ENCODE peak calls at places on chromosomes 13 and 19, in nine cellular contexts. A is cardiac muscle cell, X is bronchial epithelial cell, F is AG09309, R is ascending aorta, D is lower lobe of right lung, T is lower leg skin, V is astrocyte of the cerebellum, J is mucosa of descending colon. W is an unnamed sample.

GRCh38 chr13:111645598-111646463 is 325.4 kb downstream of the TEX29 start:
- DNase-seq in F (no peak), A (no peak), J (no peak), V (no peak), T (no peak), D (no peak), R (peak; percentile 56), X (no peak), W (no peak)

GRCh38 chr13:43686557-43686956 is 100.2 kb downstream of the ENOX1 start:
- DNase-seq in D (no peak), X (peak; percentile 80), F (no peak), A (peak; percentile 71), T (peak; percentile 24), V (peak; percentile 53), J (no peak), R (no peak), W (peak; percentile 88)

GRCh38 chr13:114108141-114108761 is 24.2 kb downstream of the RASA3 start:
- DNase-seq in A (no peak), X (no peak), V (no peak), R (peak; percentile 62), F (no peak), T (no peak), J (peak; percentile 15), D (peak; percentile 39), W (no peak)

GRCh38 chr19:32453736-32454135 is 48.2 kb downstream of the DPY19L3 start:
- DNase-seq in T (no peak), A (peak; percentile 8), J (no peak), X (peak; percentile 8), V (no peak), R (no peak), D (no peak), F (no peak), W (peak; percentile 72)

GRCh38 chr13:27131202-27131623 is 40.4 kb downstream of the USP12 start:
- DNase-seq in A (peak; percentile 47), R (no peak), T (no peak), D (no peak), J (no peak), X (peak; percentile 99), F (no peak), V (no peak), W (peak; percentile 68)

GRCh38 chr13:96214804-96215445 is 125.0 kb downstream of the HS6ST3 start:
- DNase-seq in D (no peak), T (no peak), R (no peak), A (peak; percentile 1), X (no peak), V (no peak), J (no peak), F (no peak), W (no peak)

GRCh38 chr19:56525214-56525860 is 13.4 kb upstream of the ZFP28 start:
- DNase-seq in V (no peak), D (no peak), T (no peak), J (no peak), F (no peak), A (no peak), X (no peak), R (no peak), W (no peak)

GRCh38 chr19:32642771-32643170 is 32.2 kb downstream of the ANKRD27 start:
- DNase-seq in J (no peak), V (no peak), A (no peak), D (no peak), F (no peak), X (no peak), R (no peak), T (no peak), W (no peak)

GRCh38 chr19:2578391-2578826 is 102.5 kb downstream of the GADD45B start:
- DNase-seq in V (peak; percentile 44), T (no peak), J (peak; percentile 62), X (no peak), F (no peak), R (peak; percentile 73), A (peak; percentile 71), D (no peak), W (peak; percentile 46)

GRCh38 chr19:16124953-16125352 is 13.3 kb downstream of the RAB8A start:
- DNase-seq in F (no peak), A (no peak), T (no peak), R (no peak), V (no peak), J (no peak), X (no peak), D (no peak), W (no peak)

GRCh38 chr19:39906283-39906682 is 28.2 kb downstream of the FCGBP start:
- DNase-seq in A (no peak), V (no peak), X (no peak), D (no peak), T (no peak), R (no peak), J (no peak), F (no peak), W (no peak)

GRCh38 chr19:12938536-12939291 is at the start of gene CALR:
- DNase-seq in V (no peak), A (peak; percentile 45), R (no peak), J (no peak), D (no peak), X (no peak), F (no peak), T (no peak), W (peak; percentile 24)

GRCh38 chr13:80706164-80706471 is 365.2 kb upstream of the SPRY2 start:
- DNase-seq in T (no peak), J (no peak), X (no peak), D (no peak), F (no peak), V (no peak), R (no peak), A (no peak), W (no peak)

GRCh38 chr19:54320271-54320670 is 7.3 kb upstream of the LILRA5 start:
- DNase-seq in J (no peak), T (no peak), X (no peak), D (no peak), F (no peak), A (no peak), R (no peak), V (no peak), W (no peak)

GRCh38 chr19:27752530-27753184 is 1460.3 kb downstream of the UQCRFS1 start:
- DNase-seq in V (no peak), A (no peak), X (no peak), J (no peak), F (no peak), D (no peak), R (peak; percentile 38), T (no peak), W (no peak)

GRCh38 chr19:47444388-47444821 is 25.1 kb upstream of the MEIS3 start:
- DNase-seq in F (no peak), X (no peak), V (no peak), D (no peak), R (no peak), T (no peak), A (no peak), J (no peak), W (no peak)

GRCh38 chr13:112330479-112331407 is 45.4 kb upstream of the SPACA7 start:
- DNase-seq in J (no peak), V (no peak), R (no peak), T (no peak), X (no peak), A (no peak), D (no peak), F (no peak), W (no peak)

GRCh38 chr13:30618186-30618937 is 642 bp downstream of the USPL1 start:
- DNase-seq in X (peak; percentile 46), F (no peak), D (peak; percentile 51), J (peak; percentile 59), A (no peak), R (no peak), V (no peak), T (no peak), W (peak; percentile 14)

DNA sequence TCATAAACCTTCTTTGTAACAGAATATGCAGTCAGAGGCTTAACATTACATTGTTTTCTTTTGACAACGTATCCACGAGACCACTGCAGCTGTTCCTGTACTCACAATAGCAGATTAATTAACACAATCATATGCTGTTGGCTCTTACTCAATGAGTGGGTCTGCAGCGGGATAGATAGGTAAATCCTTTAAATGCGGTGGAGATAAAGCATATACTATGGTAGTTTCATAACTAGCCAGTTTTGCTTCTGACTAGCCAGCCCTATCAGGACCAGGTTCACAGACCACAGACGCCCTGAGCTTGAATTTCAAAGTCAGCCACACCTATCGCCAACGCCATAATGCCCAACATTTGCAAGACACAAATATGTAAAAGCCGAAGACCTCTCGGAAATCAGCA is 120.4 kb downstream of the ZNF536 start:
- DNase-seq in X (no peak), V (no peak), R (no peak), F (no peak), A (no peak), D (no peak), T (no peak), J (no peak), W (no peak)
- H3K4me3 ChIP-seq in X (no peak overlapping the region), V (no peak overlapping the region), R (no peak overlapping the region), F (no peak overlapping the region), A (no peak overlapping the region), D (no peak overlapping the region), T (no peak overlapping the region), J (no peak overlapping the region), W (no peak overlapping the region)

DNA sequence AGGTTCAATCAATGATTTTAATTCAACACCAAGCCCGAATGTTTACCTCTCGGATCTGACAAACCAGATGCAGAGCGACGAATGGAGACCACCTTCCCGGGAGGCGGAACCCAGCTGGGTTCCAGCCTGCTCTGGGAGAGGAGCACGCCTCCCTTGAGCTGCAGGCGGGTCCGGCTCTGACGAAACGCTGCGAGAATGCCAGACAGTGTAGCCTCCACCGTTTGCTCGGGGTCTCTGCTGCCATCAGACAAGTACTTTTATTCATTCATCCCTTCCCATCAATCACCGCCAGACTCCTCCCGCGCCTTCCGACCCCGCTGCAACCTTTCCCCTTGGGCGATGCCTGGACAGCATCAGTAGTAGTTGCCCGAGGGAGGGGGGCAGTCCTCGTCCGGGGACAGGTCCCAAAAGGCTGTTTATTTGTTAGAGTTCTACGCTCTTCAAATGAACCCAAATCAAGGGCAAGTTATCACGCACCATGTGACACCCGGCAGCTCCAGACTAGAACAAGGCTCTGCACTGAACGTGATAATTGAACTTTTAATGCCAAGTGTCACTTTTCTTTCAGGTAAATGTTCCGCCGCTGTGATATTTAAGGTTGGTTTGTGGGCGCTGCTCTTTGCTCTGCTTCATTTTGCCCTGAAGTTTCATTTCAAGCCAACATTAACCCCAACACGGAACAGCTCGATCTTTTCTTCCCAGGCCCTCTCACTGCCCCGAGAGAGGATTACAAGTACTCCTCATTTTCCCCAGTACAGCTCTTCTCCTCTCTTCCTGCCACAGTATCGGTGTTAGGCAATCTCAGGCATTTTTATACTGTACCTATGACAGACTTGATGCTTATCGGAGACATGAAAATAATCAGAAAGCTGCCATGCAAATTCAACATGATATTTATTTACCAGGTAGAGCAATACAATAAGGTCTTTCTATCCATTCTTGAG is 992 bp upstream of the EDNRB start:
- DNase-seq in A (peak; percentile 61), R (peak; percentile 62), V (no peak), D (peak; percentile 54), J (peak; percentile 45), X (no peak), T (no peak), F (no peak), W (peak; percentile 27)
- H3K4me3 ChIP-seq in A (peak overlapping the region; percentile 55), R (peak overlapping the region; percentile 58), V (peak overlapping the region; percentile 56), D (peak overlapping the region; percentile 72), J (no peak overlapping the region), X (no peak overlapping the region), T (peak overlapping the region; percentile 27), F (no peak overlapping the region), W (peak overlapping the region; percentile 76)

GRCh38 chr19:10586396-10586795 is 716 bp downstream of the AP1M2 start:
- DNase-seq in D (no peak), R (no peak), X (no peak), F (no peak), A (no peak), V (no peak), J (no peak), T (no peak), W (no peak)
- H3K4me3 ChIP-seq in D (peak overlapping the region; percentile 49), R (no peak overlapping the region), X (peak overlapping the region; percentile 96), F (no peak overlapping the region), A (no peak overlapping the region), V (no peak overlapping the region), J (peak overlapping the region; percentile 48), T (no peak overlapping the region), W (no peak overlapping the region)

GRCh38 chr19:6373813-6374108 is 1.2 kb downstream of the ALKBH7 start:
- DNase-seq in T (no peak), V (no peak), R (no peak), J (no peak), D (no peak), F (no peak), A (no peak), X (no peak), W (no peak)
- H3K4me3 ChIP-seq in T (no peak overlapping the region), V (peak overlapping the region; percentile 46), R (peak overlapping the region; percentile 88), J (no peak overlapping the region), D (peak overlapping the region; percentile 92), F (peak overlapping the region; percentile 46), A (peak overlapping the region; percentile 56), X (peak overlapping the region; percentile 41), W (peak overlapping the region; percentile 56)

W was measured in fibroblast of lung.